ENCODE peak calls at places on chromosome 6, in ten cellular contexts. One of them, this sample, is unnamed. For H3K36me3, the result is how much of the 10 kb centered on the place peaks cover.

GRCh38 chr6:17281497-17282481 is 628 bp downstream of the RBM24 start:
- DNase-seq in pancreas: peak
- DNase-seq in astrocyte: peak
- DNase-seq in heart right ventricle: peak
- DNase-seq in hepatocyte: no peak
- DNase-seq in endothelial cell of umbilical vein: peak
- DNase-seq in lower lobe of right lung: no peak
- DNase-seq in testis: no peak
- DNase-seq in neural progenitor cell: peak
- DNase-seq in Peyer's patch: peak
- DNase-seq in this sample: peak

GRCh38 chr6:75611011-75611701 is 9.5 kb downstream of the SENP6 start:
- DNase-seq in pancreas: no peak
- DNase-seq in astrocyte: peak
- DNase-seq in heart right ventricle: no peak
- DNase-seq in hepatocyte: no peak
- DNase-seq in endothelial cell of umbilical vein: no peak
- DNase-seq in lower lobe of right lung: no peak
- DNase-seq in testis: no peak
- DNase-seq in neural progenitor cell: no peak
- DNase-seq in Peyer's patch: no peak
- DNase-seq in this sample: no peak

GRCh38 chr6:43849844-43850243 is 79.8 kb downstream of the VEGFA start:
- DNase-seq in pancreas: no peak
- DNase-seq in astrocyte: no peak
- DNase-seq in heart right ventricle: no peak
- DNase-seq in hepatocyte: no peak
- DNase-seq in endothelial cell of umbilical vein: no peak
- DNase-seq in lower lobe of right lung: no peak
- DNase-seq in testis: no peak
- DNase-seq in neural progenitor cell: no peak
- DNase-seq in Peyer's patch: no peak
- DNase-seq in this sample: no peak

GRCh38 chr6:165829376-165829775 is 166.3 kb upstream of the PDE10A start:
- DNase-seq in pancreas: no peak
- DNase-seq in astrocyte: no peak
- DNase-seq in heart right ventricle: no peak
- DNase-seq in hepatocyte: no peak
- DNase-seq in endothelial cell of umbilical vein: no peak
- DNase-seq in lower lobe of right lung: no peak
- DNase-seq in testis: no peak
- DNase-seq in neural progenitor cell: no peak
- DNase-seq in Peyer's patch: no peak
- DNase-seq in this sample: no peak

GRCh38 chr6:66930559-66931290 is 1223.7 kb upstream of the EYS start:
- DNase-seq in pancreas: no peak
- DNase-seq in astrocyte: peak
- DNase-seq in heart right ventricle: no peak
- DNase-seq in hepatocyte: no peak
- DNase-seq in endothelial cell of umbilical vein: no peak
- DNase-seq in lower lobe of right lung: no peak
- DNase-seq in testis: no peak
- DNase-seq in neural progenitor cell: no peak
- DNase-seq in Peyer's patch: no peak
- DNase-seq in this sample: no peak

GRCh38 chr6:167670938-167671338 is 155.8 kb upstream of the AFDN start:
- DNase-seq in pancreas: no peak
- DNase-seq in astrocyte: no peak
- DNase-seq in heart right ventricle: no peak
- DNase-seq in hepatocyte: no peak
- DNase-seq in endothelial cell of umbilical vein: no peak
- DNase-seq in lower lobe of right lung: no peak
- DNase-seq in testis: no peak
- DNase-seq in neural progenitor cell: no peak
- DNase-seq in Peyer's patch: peak
- DNase-seq in this sample: no peak

GRCh38 chr6:15132854-15133670 is 112.8 kb upstream of the JARID2 start:
- DNase-seq in pancreas: no peak
- DNase-seq in astrocyte: peak
- DNase-seq in heart right ventricle: no peak
- DNase-seq in hepatocyte: peak
- DNase-seq in endothelial cell of umbilical vein: no peak
- DNase-seq in lower lobe of right lung: no peak
- DNase-seq in testis: no peak
- DNase-seq in neural progenitor cell: no peak
- DNase-seq in Peyer's patch: no peak
- DNase-seq in this sample: no peak

GRCh38 chr6:52504778-52505127 is 72.1 kb downstream of the TRAM2 start:
- DNase-seq in pancreas: no peak
- DNase-seq in astrocyte: no peak
- DNase-seq in heart right ventricle: no peak
- DNase-seq in hepatocyte: no peak
- DNase-seq in endothelial cell of umbilical vein: peak
- DNase-seq in lower lobe of right lung: no peak
- DNase-seq in testis: no peak
- DNase-seq in neural progenitor cell: no peak
- DNase-seq in Peyer's patch: no peak
- DNase-seq in this sample: no peak

GRCh38 chr6:131979515-131980337 is 28.6 kb upstream of the CCN2 start:
- DNase-seq in pancreas: no peak
- DNase-seq in astrocyte: peak
- DNase-seq in heart right ventricle: no peak
- DNase-seq in hepatocyte: no peak
- DNase-seq in endothelial cell of umbilical vein: peak
- DNase-seq in lower lobe of right lung: no peak
- DNase-seq in testis: no peak
- DNase-seq in neural progenitor cell: no peak
- DNase-seq in Peyer's patch: no peak
- DNase-seq in this sample: no peak

GRCh38 chr6:88538130-88538706 is 372.1 kb upstream of the CNR1 start:
- DNase-seq in pancreas: no peak
- DNase-seq in astrocyte: peak
- DNase-seq in heart right ventricle: no peak
- DNase-seq in hepatocyte: peak
- DNase-seq in endothelial cell of umbilical vein: no peak
- DNase-seq in lower lobe of right lung: no peak
- DNase-seq in testis: peak
- DNase-seq in neural progenitor cell: peak
- DNase-seq in Peyer's patch: no peak
- DNase-seq in this sample: no peak

GRCh38 chr6:139133272-139133671 is 1.6 kb upstream of the HECA start:
- DNase-seq in pancreas: no peak
- DNase-seq in astrocyte: no peak
- DNase-seq in heart right ventricle: no peak
- DNase-seq in hepatocyte: no peak
- DNase-seq in endothelial cell of umbilical vein: no peak
- DNase-seq in lower lobe of right lung: no peak
- DNase-seq in testis: peak
- DNase-seq in neural progenitor cell: no peak
- DNase-seq in Peyer's patch: no peak
- DNase-seq in this sample: no peak

GRCh38 chr6:63649847-63650265 is 14.3 kb downstream of the PHF3 start:
- DNase-seq in pancreas: no peak
- DNase-seq in astrocyte: no peak
- DNase-seq in heart right ventricle: no peak
- DNase-seq in hepatocyte: no peak
- DNase-seq in endothelial cell of umbilical vein: no peak
- DNase-seq in lower lobe of right lung: no peak
- DNase-seq in testis: no peak
- DNase-seq in neural progenitor cell: no peak
- DNase-seq in Peyer's patch: no peak
- DNase-seq in this sample: no peak

GRCh38 chr6:79138146-79138545 is 60.1 kb upstream of the PHIP start:
- DNase-seq in pancreas: no peak
- DNase-seq in astrocyte: peak
- DNase-seq in heart right ventricle: no peak
- DNase-seq in hepatocyte: no peak
- DNase-seq in endothelial cell of umbilical vein: no peak
- DNase-seq in lower lobe of right lung: no peak
- DNase-seq in testis: no peak
- DNase-seq in neural progenitor cell: no peak
- DNase-seq in Peyer's patch: no peak
- DNase-seq in this sample: no peak

GRCh38 chr6:71349976-71350615 is 61.5 kb downstream of the OGFRL1 start:
- DNase-seq in pancreas: no peak
- DNase-seq in astrocyte: peak
- DNase-seq in heart right ventricle: no peak
- DNase-seq in hepatocyte: no peak
- DNase-seq in endothelial cell of umbilical vein: peak
- DNase-seq in lower lobe of right lung: no peak
- DNase-seq in testis: no peak
- DNase-seq in neural progenitor cell: no peak
- DNase-seq in Peyer's patch: no peak
- DNase-seq in this sample: no peak

GRCh38 chr6:11393713-11394627 is 143.6 kb upstream of the TMEM170B start:
- DNase-seq in pancreas: no peak
- DNase-seq in astrocyte: peak
- DNase-seq in heart right ventricle: no peak
- DNase-seq in hepatocyte: no peak
- DNase-seq in endothelial cell of umbilical vein: no peak
- DNase-seq in lower lobe of right lung: no peak
- DNase-seq in testis: no peak
- DNase-seq in neural progenitor cell: peak
- DNase-seq in Peyer's patch: no peak
- DNase-seq in this sample: no peak

GRCh38 chr6:109999740-110000139 is 21.6 kb downstream of the GPR6 start:
- DNase-seq in pancreas: no peak
- DNase-seq in astrocyte: no peak
- DNase-seq in heart right ventricle: no peak
- DNase-seq in hepatocyte: no peak
- DNase-seq in endothelial cell of umbilical vein: no peak
- DNase-seq in lower lobe of right lung: no peak
- DNase-seq in testis: no peak
- DNase-seq in neural progenitor cell: no peak
- DNase-seq in Peyer's patch: no peak
- DNase-seq in this sample: no peak
- H3K27ac ChIP-seq in pancreas: no peak
- H3K27ac ChIP-seq in astrocyte: no peak
- H3K27ac ChIP-seq in heart right ventricle: no peak
- H3K27ac ChIP-seq in hepatocyte: no peak
- H3K27ac ChIP-seq in endothelial cell of umbilical vein: no peak
- H3K27ac ChIP-seq in lower lobe of right lung: no peak
- H3K27ac ChIP-seq in testis: no peak
- H3K27ac ChIP-seq in neural progenitor cell: no peak
- H3K27ac ChIP-seq in Peyer's patch: no peak
- H3K27ac ChIP-seq in this sample: no peak

DNA sequence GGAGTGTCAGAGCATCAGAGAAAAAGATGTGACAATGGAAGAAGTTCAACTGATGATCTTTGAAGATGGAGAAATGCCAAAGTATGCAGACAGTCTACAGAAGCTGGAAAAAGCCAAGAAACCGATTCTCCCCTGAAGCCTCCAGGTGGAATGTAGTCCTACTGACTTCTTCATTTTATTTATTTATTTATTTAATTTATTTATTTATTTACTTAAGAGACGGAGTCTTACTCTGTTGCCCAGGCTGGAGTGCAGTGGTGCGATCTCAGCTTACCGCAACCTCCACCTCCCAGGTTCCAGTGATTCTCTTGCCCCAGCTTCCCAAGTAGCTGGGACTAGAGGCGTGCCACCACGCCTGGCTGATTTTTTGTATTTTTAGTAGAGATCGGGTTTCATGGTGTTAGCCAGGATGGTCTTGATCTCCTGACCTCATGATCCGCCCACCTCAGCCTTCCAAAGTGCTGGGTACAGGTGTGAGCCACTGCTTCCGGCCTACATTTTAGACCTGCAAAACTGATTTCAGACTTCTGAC is 2.2 kb upstream of the RPF2 start:
- DNase-seq in pancreas: no peak
- DNase-seq in astrocyte: no peak
- DNase-seq in heart right ventricle: no peak
- DNase-seq in hepatocyte: no peak
- DNase-seq in endothelial cell of umbilical vein: no peak
- DNase-seq in lower lobe of right lung: no peak
- DNase-seq in testis: no peak
- DNase-seq in neural progenitor cell: no peak
- DNase-seq in Peyer's patch: no peak
- DNase-seq in this sample: no peak
- TF ChIP-seq CTCF in pancreas: no peak
- TF ChIP-seq CTCF in astrocyte: no peak
- TF ChIP-seq CTCF in heart right ventricle: no peak
- TF ChIP-seq CTCF in hepatocyte: no peak
- TF ChIP-seq CTCF in endothelial cell of umbilical vein: no peak
- TF ChIP-seq CTCF in lower lobe of right lung: no peak
- TF ChIP-seq CTCF in testis: no peak
- TF ChIP-seq CTCF in neural progenitor cell: no peak
- TF ChIP-seq CTCF in Peyer's patch: no peak
- TF ChIP-seq CTCF in this sample: no peak

DNA sequence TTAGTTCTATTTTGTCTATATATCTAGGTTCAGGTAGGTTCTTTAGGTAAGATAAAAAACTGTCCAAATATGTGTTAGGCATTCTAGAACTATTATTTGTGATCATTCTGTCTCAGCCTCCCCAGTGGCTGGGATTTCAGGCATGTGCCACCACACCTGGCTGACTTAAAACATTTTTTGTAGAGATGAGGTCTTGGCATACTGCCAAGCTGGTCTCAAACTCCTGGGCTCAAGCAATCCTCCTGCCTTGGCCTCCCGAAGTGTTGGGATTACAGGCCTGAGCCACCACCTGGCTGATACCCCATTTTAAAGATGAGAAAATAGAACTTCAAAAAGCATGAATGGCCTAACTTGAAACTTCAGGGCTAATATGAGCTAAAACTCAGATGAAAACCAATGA is 33.9 kb downstream of the LHFPL5 start:
- DNase-seq in pancreas: no peak
- DNase-seq in astrocyte: no peak
- DNase-seq in heart right ventricle: no peak
- DNase-seq in hepatocyte: no peak
- DNase-seq in endothelial cell of umbilical vein: no peak
- DNase-seq in lower lobe of right lung: no peak
- DNase-seq in testis: no peak
- DNase-seq in neural progenitor cell: no peak
- DNase-seq in Peyer's patch: no peak
- DNase-seq in this sample: no peak
- H3K36me3 ChIP-seq in pancreas: under half
- H3K36me3 ChIP-seq in astrocyte: under half
- H3K36me3 ChIP-seq in heart right ventricle: under half
- H3K36me3 ChIP-seq in hepatocyte: under half
- H3K36me3 ChIP-seq in endothelial cell of umbilical vein: under half
- H3K36me3 ChIP-seq in lower lobe of right lung: half or more
- H3K36me3 ChIP-seq in testis: under half
- H3K36me3 ChIP-seq in neural progenitor cell: under half
- H3K36me3 ChIP-seq in Peyer's patch: under half
- H3K36me3 ChIP-seq in this sample: half or more

GRCh38 chr6:105780146-105780860 is 305.8 kb upstream of the PRDM1 start:
- DNase-seq in pancreas: no peak
- DNase-seq in astrocyte: peak
- DNase-seq in heart right ventricle: no peak
- DNase-seq in hepatocyte: no peak
- DNase-seq in endothelial cell of umbilical vein: no peak
- DNase-seq in lower lobe of right lung: no peak
- DNase-seq in testis: no peak
- DNase-seq in neural progenitor cell: no peak
- DNase-seq in Peyer's patch: no peak
- DNase-seq in this sample: no peak
- H3K27ac ChIP-seq in pancreas: no peak
- H3K27ac ChIP-seq in astrocyte: no peak
- H3K27ac ChIP-seq in heart right ventricle: no peak
- H3K27ac ChIP-seq in hepatocyte: no peak
- H3K27ac ChIP-seq in endothelial cell of umbilical vein: no peak
- H3K27ac ChIP-seq in lower lobe of right lung: no peak
- H3K27ac ChIP-seq in testis: no peak
- H3K27ac ChIP-seq in neural progenitor cell: no peak
- H3K27ac ChIP-seq in Peyer's patch: no peak
- H3K27ac ChIP-seq in this sample: no peak